ENCODE peak calls at places on chromosomes 3 and 15, in four cellular contexts. One of them, this sample, is unnamed.

GRCh38 chr15:88644741-88645140 is 5.9 kb downstream of the ISG20 start:
- DNase-seq in A549: no peak
- DNase-seq in breast epithelium: no peak
- DNase-seq in PC-9: no peak
- DNase-seq in this sample: no peak

GRCh38 chr3:120177151-120177550 is 82.9 kb upstream of the GSK3B start:
- DNase-seq in A549: peak; percentile 87
- DNase-seq in breast epithelium: peak; percentile 88
- DNase-seq in PC-9: peak; percentile 79
- DNase-seq in this sample: no peak

GRCh38 chr3:170745211-170745718 is 124.7 kb downstream of the RPL22L1 start:
- DNase-seq in A549: no peak
- DNase-seq in breast epithelium: no peak
- DNase-seq in PC-9: peak; percentile 69
- DNase-seq in this sample: no peak

GRCh38 chr3:44337253-44337652 is 1.3 kb upstream of the TCAIM start:
- DNase-seq in A549: no peak
- DNase-seq in breast epithelium: no peak
- DNase-seq in PC-9: peak; percentile 12
- DNase-seq in this sample: no peak

GRCh38 chr3:41301548-41301947 is 102.2 kb downstream of the CTNNB1 start:
- DNase-seq in A549: no peak
- DNase-seq in breast epithelium: no peak
- DNase-seq in PC-9: no peak
- DNase-seq in this sample: no peak

GRCh38 chr3:4776980-4777581 is 202.2 kb upstream of the BHLHE40 start:
- DNase-seq in A549: peak; percentile 79
- DNase-seq in breast epithelium: no peak
- DNase-seq in PC-9: no peak
- DNase-seq in this sample: no peak

GRCh38 chr3:24773798-24774197 is 279.1 kb upstream of the THRB start:
- DNase-seq in A549: peak; percentile 77
- DNase-seq in breast epithelium: no peak
- DNase-seq in PC-9: peak; percentile 31
- DNase-seq in this sample: no peak

GRCh38 chr3:129974451-129975331 is at the start of gene TRH:
- DNase-seq in A549: no peak
- DNase-seq in breast epithelium: no peak
- DNase-seq in PC-9: no peak
- DNase-seq in this sample: no peak

GRCh38 chr15:71532994-71533393 is 277.4 kb upstream of the NR2E3 start:
- DNase-seq in A549: peak; percentile 43
- DNase-seq in breast epithelium: no peak
- DNase-seq in PC-9: peak; percentile 37
- DNase-seq in this sample: no peak

GRCh38 chr15:96619171-96619570 is 288.7 kb downstream of the NR2F2 start:
- DNase-seq in A549: no peak
- DNase-seq in breast epithelium: no peak
- DNase-seq in PC-9: no peak
- DNase-seq in this sample: no peak

GRCh38 chr15:50353251-50353998 is 1.6 kb downstream of the GABPB1 start:
- DNase-seq in A549: peak; percentile 17
- DNase-seq in breast epithelium: no peak
- DNase-seq in PC-9: no peak
- DNase-seq in this sample: no peak

GRCh38 chr3:52986938-52987337 is 58.9 kb downstream of the SFMBT1 start:
- DNase-seq in A549: peak; percentile 35
- DNase-seq in breast epithelium: no peak
- DNase-seq in PC-9: no peak
- DNase-seq in this sample: no peak

GRCh38 chr3:131688370-131688769 is 185.6 kb upstream of the MRPL3 start:
- DNase-seq in A549: no peak
- DNase-seq in breast epithelium: no peak
- DNase-seq in PC-9: no peak
- DNase-seq in this sample: no peak

GRCh38 chr3:184672972-184673875 is 38.6 kb downstream of the MAGEF1 start:
- DNase-seq in A549: no peak
- DNase-seq in breast epithelium: no peak
- DNase-seq in PC-9: no peak
- DNase-seq in this sample: no peak

DNA sequence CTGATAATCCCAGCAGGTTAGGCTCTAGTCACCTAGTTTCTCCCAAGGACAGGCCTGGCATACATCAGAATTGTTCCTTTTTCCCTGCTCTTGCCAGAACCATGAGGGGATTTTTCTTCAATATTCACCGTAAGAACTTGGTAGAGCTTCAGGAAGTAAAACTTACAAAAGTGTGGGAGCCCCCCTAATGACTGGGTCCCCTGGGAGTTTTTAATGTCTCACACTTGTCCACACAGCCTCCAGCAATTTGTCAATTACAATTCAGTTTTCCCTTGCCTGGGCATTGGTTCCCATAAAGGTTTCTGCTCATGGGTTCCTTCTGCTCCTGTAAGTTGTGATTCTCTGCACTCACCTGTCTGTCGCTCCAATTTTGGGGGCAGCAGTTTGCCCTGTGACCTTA is 28.5 kb downstream of the LHFPL4 start:
- DNase-seq in A549: no peak
- DNase-seq in breast epithelium: no peak
- DNase-seq in PC-9: no peak
- DNase-seq in this sample: no peak
- H3K9me3 ChIP-seq in A549: no peaks in the 10 kb centered on the region
- H3K9me3 ChIP-seq in breast epithelium: no peaks in the 10 kb centered on the region
- H3K9me3 ChIP-seq in PC-9: no peaks in the 10 kb centered on the region
- H3K9me3 ChIP-seq in this sample: no peaks in the 10 kb centered on the region

GRCh38 chr15:62324382-62324781 is 159.3 kb upstream of the C2CD4B start:
- DNase-seq in A549: no peak
- DNase-seq in breast epithelium: no peak
- DNase-seq in PC-9: no peak
- DNase-seq in this sample: no peak
- H3K9me3 ChIP-seq in A549: peaks cover 18% of the 10 kb centered on the region
- H3K9me3 ChIP-seq in breast epithelium: no peaks in the 10 kb centered on the region
- H3K9me3 ChIP-seq in PC-9: no peaks in the 10 kb centered on the region
- H3K9me3 ChIP-seq in this sample: no peaks in the 10 kb centered on the region

DNA sequence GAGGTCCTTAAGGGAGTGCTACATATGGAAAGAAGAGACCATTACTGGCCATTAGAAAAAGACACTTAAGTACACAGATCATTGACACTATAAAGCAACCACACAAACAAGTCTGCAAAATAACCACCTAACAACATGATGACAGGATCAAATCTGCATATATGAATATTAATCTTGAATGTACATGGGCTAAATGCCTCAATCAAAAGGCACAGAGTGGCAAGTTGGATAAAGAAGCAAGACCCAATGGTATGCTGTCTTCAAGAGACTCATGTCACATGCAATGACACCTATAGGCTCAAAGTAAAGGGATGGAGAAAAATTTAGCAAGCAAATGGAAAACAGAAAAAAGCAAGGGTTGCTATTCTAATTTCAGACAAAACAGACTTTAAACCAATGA is 28.4 kb upstream of the CCNL1 start:
- DNase-seq in A549: no peak
- DNase-seq in breast epithelium: no peak
- DNase-seq in PC-9: no peak
- DNase-seq in this sample: no peak
- H3K9me3 ChIP-seq in A549: peaks cover 23% of the 10 kb centered on the region
- H3K9me3 ChIP-seq in breast epithelium: peaks cover 46% of the 10 kb centered on the region
- H3K9me3 ChIP-seq in PC-9: peaks cover 23% of the 10 kb centered on the region
- H3K9me3 ChIP-seq in this sample: peaks cover 11% of the 10 kb centered on the region

GRCh38 chr15:94894056-94894455 is 662.7 kb downstream of the MCTP2 start:
- DNase-seq in A549: no peak
- DNase-seq in breast epithelium: no peak
- DNase-seq in PC-9: no peak
- DNase-seq in this sample: no peak
- H3K9me3 ChIP-seq in A549: peaks cover 8% of the 10 kb centered on the region
- H3K9me3 ChIP-seq in breast epithelium: peaks cover 4% of the 10 kb centered on the region
- H3K9me3 ChIP-seq in PC-9: no peaks in the 10 kb centered on the region
- H3K9me3 ChIP-seq in this sample: no peaks in the 10 kb centered on the region

This sample was measured in T-helper 17 cell.